ENCODE peak calls at places on chromosomes 5 and 9, in seven cellular contexts. P is gastrocnemius medialis, V is upper lobe of left lung, L is A549, U is tibial artery, K is adrenal gland, I is body of pancreas. W is an unnamed sample.

GRCh38 chr5:1118231-1118698 is 6.4 kb upstream of the SLC12A7 start:
- DNase-seq in P (no peak), V (no peak), L (no peak), U (no peak), K (peak), I (no peak), W (no peak)

GRCh38 chr5:51987679-51988209 is 604.5 kb downstream of the ISL1 start:
- DNase-seq in P (no peak), V (no peak), L (no peak), U (no peak), K (no peak), I (peak), W (no peak)

GRCh38 chr5:36355513-36355912 is 53.8 kb upstream of the RANBP3L start:
- DNase-seq in P (no peak), V (no peak), L (no peak), U (no peak), K (no peak), I (no peak), W (no peak)

GRCh38 chr9:32854271-32854670 is 70.9 kb downstream of the TMEM215 start:
- DNase-seq in P (no peak), V (no peak), L (no peak), U (no peak), K (no peak), I (no peak), W (no peak)

GRCh38 chr9:114138537-114138936 is 16.8 kb upstream of the COL27A1 start:
- DNase-seq in P (no peak), V (peak), L (no peak), U (no peak), K (peak), I (no peak), W (no peak)

GRCh38 chr9:100213730-100214477 is 114.9 kb downstream of the INVS start:
- DNase-seq in P (no peak), V (no peak), L (no peak), U (no peak), K (no peak), I (no peak), W (no peak)

GRCh38 chr5:133508314-133508713 is 104.0 kb downstream of the FSTL4 start:
- DNase-seq in P (no peak), V (no peak), L (no peak), U (no peak), K (no peak), I (no peak), W (no peak)

GRCh38 chr5:1439388-1440097 is 5.7 kb downstream of the SLC6A3 start:
- DNase-seq in P (no peak), V (no peak), L (no peak), U (peak), K (no peak), I (no peak), W (no peak)

GRCh38 chr5:107580902-107581823 is 89.6 kb downstream of the EFNA5 start:
- DNase-seq in P (peak), V (no peak), L (no peak), U (no peak), K (no peak), I (no peak), W (no peak)

GRCh38 chr5:172150514-172151425 is 37.3 kb downstream of the STK10 start:
- DNase-seq in P (peak), V (no peak), L (no peak), U (peak), K (peak), I (peak), W (peak)

GRCh38 chr5:124751031-124751430 is 4.6 kb upstream of the ZNF608 start:
- DNase-seq in P (no peak), V (no peak), L (no peak), U (no peak), K (no peak), I (no peak), W (no peak)

GRCh38 chr5:168132186-168132585 is 159.3 kb upstream of the WWC1 start:
- DNase-seq in P (no peak), V (no peak), L (no peak), U (no peak), K (no peak), I (no peak), W (no peak)

GRCh38 chr5:16889203-16889971 is 46.7 kb downstream of the MYO10 start:
- DNase-seq in P (no peak), V (no peak), L (no peak), U (no peak), K (no peak), I (no peak), W (no peak)

GRCh38 chr5:146877178-146877681 is 1.3 kb downstream of the PPP2R2B start:
- DNase-seq in P (no peak), V (no peak), L (no peak), U (no peak), K (no peak), I (peak), W (peak)

GRCh38 chr9:86946712-86947145 is 577 bp downstream of the GAS1 start:
- DNase-seq in P (peak), V (no peak), L (peak), U (peak), K (peak), I (peak), W (peak)

GRCh38 chr5:177440211-177440989 is 6.2 kb upstream of the PRR7 start:
- DNase-seq in P (no peak), V (no peak), L (no peak), U (no peak), K (no peak), I (no peak), W (no peak)

GRCh38 chr5:5521478-5521877 is 99.0 kb downstream of the ICE1 start:
- DNase-seq in P (no peak), V (no peak), L (no peak), U (no peak), K (no peak), I (no peak), W (no peak)

GRCh38 chr9:86903461-86904010 is 43.8 kb downstream of the GAS1 start:
- DNase-seq in P (no peak), V (peak), L (no peak), U (no peak), K (no peak), I (no peak), W (no peak)

GRCh38 chr5:82334856-82335255 is 56.7 kb upstream of the RPS23 start:
- DNase-seq in P (no peak), V (no peak), L (no peak), U (no peak), K (no peak), I (no peak), W (no peak)

GRCh38 chr5:54610197-54610898 is 92.8 kb downstream of the SNX18 start:
- DNase-seq in P (no peak), V (no peak), L (no peak), U (no peak), K (no peak), I (peak), W (no peak)

GRCh38 chr5:151773979-151774378 is 2.2 kb downstream of the G3BP1 start:
- DNase-seq in P (no peak), V (no peak), L (no peak), U (no peak), K (no peak), I (no peak), W (no peak)

GRCh38 chr9:91341749-91342148 is 20.0 kb downstream of the AUH start:
- DNase-seq in P (no peak), V (no peak), L (no peak), U (no peak), K (no peak), I (no peak), W (no peak)

GRCh38 chr9:132673355-132673754 is 3.1 kb downstream of the GTF3C4 start:
- DNase-seq in P (no peak), V (no peak), L (peak), U (no peak), K (no peak), I (no peak), W (no peak)

GRCh38 chr5:83540105-83540504 is 68.6 kb downstream of the VCAN start:
- DNase-seq in P (no peak), V (no peak), L (no peak), U (no peak), K (no peak), I (no peak), W (no peak)

GRCh38 chr9:121876658-121877271 is 216.3 kb downstream of the TTLL11 start:
- DNase-seq in P (peak), V (no peak), L (no peak), U (no peak), K (no peak), I (no peak), W (no peak)

GRCh38 chr5:158463188-158463587 is 604.2 kb upstream of the CLINT1 start:
- DNase-seq in P (no peak), V (no peak), L (no peak), U (no peak), K (no peak), I (no peak), W (no peak)

GRCh38 chr9:111945216-111945615 is 48.6 kb downstream of the UGCG start:
- DNase-seq in P (no peak), V (no peak), L (no peak), U (no peak), K (no peak), I (no peak), W (no peak)

GRCh38 chr9:130138791-130139190 is 33.4 kb upstream of the NCS1 start:
- DNase-seq in P (peak), V (no peak), L (no peak), U (peak), K (peak), I (peak), W (no peak)

GRCh38 chr5:30572279-30572678 is 621.2 kb upstream of the CDH6 start:
- DNase-seq in P (no peak), V (no peak), L (no peak), U (no peak), K (peak), I (no peak), W (no peak)

GRCh38 chr9:87678650-87679355 is 47.1 kb upstream of the CTSL start:
- DNase-seq in P (no peak), V (no peak), L (peak), U (peak), K (peak), I (peak), W (no peak)

GRCh38 chr5:132022737-132023136 is 11.3 kb upstream of the ACSL6 start:
- DNase-seq in P (no peak), V (no peak), L (no peak), U (no peak), K (no peak), I (no peak), W (no peak)

GRCh38 chr5:6480133-6481051 is 31.7 kb downstream of the UBE2QL1 start:
- DNase-seq in P (no peak), V (no peak), L (no peak), U (no peak), K (no peak), I (no peak), W (no peak)

GRCh38 chr5:174723979-174724483 is 351 bp upstream of the MSX2 start:
- DNase-seq in P (no peak), V (no peak), L (peak), U (no peak), K (no peak), I (no peak), W (no peak)

DNA sequence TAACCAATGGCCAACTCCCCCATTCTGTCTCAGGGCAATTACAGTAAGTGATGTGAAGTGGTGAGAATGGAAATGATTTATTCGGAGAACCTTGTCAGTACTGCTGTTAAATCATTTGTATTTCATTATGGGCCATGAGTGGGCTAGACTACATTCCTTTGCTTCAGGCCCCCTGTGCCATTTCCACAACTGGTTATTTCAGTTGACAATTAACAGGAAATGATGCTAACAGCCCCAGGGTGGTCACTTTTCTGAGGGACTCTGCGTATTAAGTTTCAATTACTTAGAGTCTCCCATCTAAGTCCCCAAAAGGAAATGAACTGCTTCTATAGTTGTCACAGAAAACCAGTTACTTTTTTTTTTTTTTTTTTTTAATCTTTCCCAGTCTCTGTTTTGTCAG is 653.7 kb downstream of the CCDC171 start:
- DNase-seq in P (no peak), V (no peak), L (no peak), U (no peak), K (no peak), I (no peak), W (no peak)
- H3K27ac ChIP-seq in P (no peak), V (no peak), L (peak), U (no peak), K (no peak), I (no peak), W (no peak)

GRCh38 chr9:14962193-14962899 is 52.1 kb upstream of the FREM1 start:
- DNase-seq in P (no peak), V (no peak), L (no peak), U (no peak), K (no peak), I (peak), W (no peak)
- H3K27ac ChIP-seq in P (no peak), V (no peak), L (no peak), U (no peak), K (no peak), I (no peak), W (no peak)

GRCh38 chr9:31335529-31336234 is 1048.8 kb upstream of the ACO1 start:
- DNase-seq in P (no peak), V (no peak), L (no peak), U (no peak), K (no peak), I (no peak), W (no peak)
- H3K27ac ChIP-seq in P (peak), V (no peak), L (no peak), U (no peak), K (no peak), I (no peak), W (no peak)

GRCh38 chr9:134278286-134278685 is 48.0 kb upstream of the RXRA start:
- DNase-seq in P (no peak), V (no peak), L (no peak), U (no peak), K (no peak), I (no peak), W (no peak)
- H3K27ac ChIP-seq in P (no peak), V (no peak), L (no peak), U (no peak), K (no peak), I (no peak), W (no peak)

GRCh38 chr5:113218200-113218599 is 216.6 kb downstream of the TSSK1B start:
- DNase-seq in P (no peak), V (no peak), L (no peak), U (no peak), K (no peak), I (no peak), W (no peak)
- H3K27ac ChIP-seq in P (peak), V (no peak), L (no peak), U (no peak), K (no peak), I (no peak), W (no peak)

DNA sequence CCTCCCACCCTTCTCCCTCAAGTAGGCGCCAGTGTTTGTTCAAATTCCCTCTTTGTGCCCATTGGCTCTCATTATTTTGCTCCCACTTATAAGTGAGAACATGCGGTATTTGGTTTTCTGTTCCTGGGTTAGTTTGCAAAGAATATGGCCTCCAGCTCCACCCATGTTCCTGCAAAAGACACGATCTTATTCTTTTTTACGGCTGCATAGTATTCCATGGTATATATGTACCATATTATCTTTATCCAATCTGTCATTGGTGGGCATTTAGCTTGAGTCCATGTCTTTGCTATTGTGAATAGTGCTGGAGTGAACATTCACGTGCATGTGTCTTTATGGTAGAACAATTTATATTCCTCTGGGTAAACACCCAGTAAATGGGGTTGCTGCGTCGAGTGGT is 63.0 kb upstream of the OTULINL start:
- DNase-seq in P (no peak), V (no peak), L (no peak), U (no peak), K (no peak), I (no peak), W (no peak)
- H3K27ac ChIP-seq in P (no peak), V (no peak), L (no peak), U (no peak), K (no peak), I (no peak), W (no peak)

DNA sequence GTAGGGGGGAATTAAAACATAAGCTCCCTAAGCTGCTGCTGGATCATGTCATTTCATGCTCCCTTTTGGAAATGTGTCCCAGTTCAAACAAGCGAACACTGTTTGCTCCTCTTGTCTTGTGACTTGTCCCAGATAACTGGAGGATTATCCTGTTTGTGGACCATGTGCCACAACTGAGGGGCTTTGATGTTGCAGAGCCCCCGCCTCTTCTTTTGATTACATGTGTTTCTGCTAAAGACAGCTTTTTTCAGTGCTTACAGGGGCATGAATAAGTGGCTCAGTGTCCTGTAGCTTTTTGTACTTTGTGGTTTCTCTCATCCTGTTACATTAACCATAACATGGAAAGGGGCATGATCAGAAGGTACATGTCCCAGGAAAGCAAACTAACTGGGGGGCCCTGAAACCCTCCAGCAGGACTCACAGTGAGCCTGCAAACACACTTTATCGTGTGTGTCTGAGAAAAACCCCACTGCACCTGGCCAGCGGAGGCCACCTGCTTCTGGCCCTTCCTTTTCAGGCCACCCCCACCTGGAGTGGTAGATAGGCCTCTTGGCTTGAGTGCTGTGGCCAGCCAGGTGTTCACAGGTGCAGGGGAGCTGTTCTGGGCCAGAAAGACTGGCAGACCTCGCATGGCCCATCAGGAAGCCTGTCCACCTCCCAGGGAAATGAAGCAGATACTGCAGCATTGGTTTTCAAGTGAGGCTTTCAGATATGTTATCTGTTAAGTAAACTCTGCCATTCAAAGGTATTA is 285.6 kb downstream of the FANCC start:
- DNase-seq in P (no peak), V (no peak), L (no peak), U (no peak), K (no peak), I (peak), W (no peak)
- H3K27ac ChIP-seq in P (peak), V (peak), L (peak), U (peak), K (no peak), I (peak), W (peak)